ENCODE peak calls at places on chromosomes 16 and 17, in five cellular contexts. One of them, this sample, is unnamed.

GRCh38 chr16:48318630-48319029 is 66.6 kb downstream of the SIAH1 start:
- DNase-seq in effector memory CD8-positive, alpha-beta T cell: peak; percentile 15
- DNase-seq in stomach: no peak
- DNase-seq in HL-60: peak; percentile 28
- DNase-seq in tibial nerve: no peak
- DNase-seq in this sample: no peak

GRCh38 chr16:12639044-12639443 is 164.6 kb downstream of the CPPED1 start:
- DNase-seq in effector memory CD8-positive, alpha-beta T cell: no peak
- DNase-seq in stomach: no peak
- DNase-seq in HL-60: no peak
- DNase-seq in tibial nerve: no peak
- DNase-seq in this sample: peak; percentile 80

GRCh38 chr17:80036715-80037477 is 454 bp downstream of the CCDC40 start:
- DNase-seq in effector memory CD8-positive, alpha-beta T cell: peak; percentile 5
- DNase-seq in stomach: no peak
- DNase-seq in HL-60: no peak
- DNase-seq in tibial nerve: no peak
- DNase-seq in this sample: peak; percentile 7

GRCh38 chr16:65832679-65833078 is 533.8 kb upstream of the CDH5 start:
- DNase-seq in effector memory CD8-positive, alpha-beta T cell: no peak
- DNase-seq in stomach: no peak
- DNase-seq in HL-60: no peak
- DNase-seq in tibial nerve: no peak
- DNase-seq in this sample: peak; percentile 35

GRCh38 chr17:73215414-73215813 is 22.6 kb downstream of the COG1 start:
- DNase-seq in effector memory CD8-positive, alpha-beta T cell: no peak
- DNase-seq in stomach: no peak
- DNase-seq in HL-60: no peak
- DNase-seq in tibial nerve: no peak
- DNase-seq in this sample: no peak

GRCh38 chr17:35578929-35579448 is 618 bp upstream of the PEX12 start:
- DNase-seq in effector memory CD8-positive, alpha-beta T cell: no peak
- DNase-seq in stomach: no peak
- DNase-seq in HL-60: no peak
- DNase-seq in tibial nerve: no peak
- DNase-seq in this sample: no peak

GRCh38 chr16:610513-611381 is 20.0 kb upstream of the WFIKKN1 start:
- DNase-seq in effector memory CD8-positive, alpha-beta T cell: peak; percentile 43
- DNase-seq in stomach: peak; percentile 77
- DNase-seq in HL-60: no peak
- DNase-seq in tibial nerve: peak; percentile 36
- DNase-seq in this sample: no peak

GRCh38 chr16:22092143-22092933 is at the start of gene VWA3A:
- DNase-seq in effector memory CD8-positive, alpha-beta T cell: no peak
- DNase-seq in stomach: no peak
- DNase-seq in HL-60: no peak
- DNase-seq in tibial nerve: no peak
- DNase-seq in this sample: peak; percentile 58

GRCh38 chr17:62627219-62627903 is at the start of gene MRC2:
- DNase-seq in effector memory CD8-positive, alpha-beta T cell: no peak
- DNase-seq in stomach: no peak
- DNase-seq in HL-60: peak; percentile 87
- DNase-seq in tibial nerve: peak; percentile 47
- DNase-seq in this sample: peak; percentile 83

GRCh38 chr17:8832711-8833352 is 33.7 kb upstream of the MFSD6L start:
- DNase-seq in effector memory CD8-positive, alpha-beta T cell: no peak
- DNase-seq in stomach: no peak
- DNase-seq in HL-60: no peak
- DNase-seq in tibial nerve: no peak
- DNase-seq in this sample: no peak

GRCh38 chr16:81866820-81867440 is 87.8 kb downstream of the PLCG2 start:
- DNase-seq in effector memory CD8-positive, alpha-beta T cell: no peak
- DNase-seq in stomach: peak; percentile 55
- DNase-seq in HL-60: no peak
- DNase-seq in tibial nerve: peak; percentile 15
- DNase-seq in this sample: no peak

GRCh38 chr17:9672691-9673090 is 27.4 kb downstream of the USP43 start:
- DNase-seq in effector memory CD8-positive, alpha-beta T cell: no peak
- DNase-seq in stomach: no peak
- DNase-seq in HL-60: no peak
- DNase-seq in tibial nerve: no peak
- DNase-seq in this sample: no peak

GRCh38 chr17:65283704-65284103 is 146.5 kb downstream of the RGS9 start:
- DNase-seq in effector memory CD8-positive, alpha-beta T cell: no peak
- DNase-seq in stomach: no peak
- DNase-seq in HL-60: no peak
- DNase-seq in tibial nerve: no peak
- DNase-seq in this sample: no peak

GRCh38 chr17:50018909-50019308 is 23.9 kb upstream of the DLX3 start:
- DNase-seq in effector memory CD8-positive, alpha-beta T cell: no peak
- DNase-seq in stomach: no peak
- DNase-seq in HL-60: no peak
- DNase-seq in tibial nerve: no peak
- DNase-seq in this sample: no peak

GRCh38 chr17:70968302-70968701 is 799.0 kb downstream of the KCNJ2 start:
- DNase-seq in effector memory CD8-positive, alpha-beta T cell: no peak
- DNase-seq in stomach: no peak
- DNase-seq in HL-60: no peak
- DNase-seq in tibial nerve: no peak
- DNase-seq in this sample: peak; percentile 14

GRCh38 chr17:59651346-59651745 is 31.7 kb downstream of the CLTC start:
- DNase-seq in effector memory CD8-positive, alpha-beta T cell: peak; percentile 2
- DNase-seq in stomach: no peak
- DNase-seq in HL-60: no peak
- DNase-seq in tibial nerve: no peak
- DNase-seq in this sample: peak; percentile 47

GRCh38 chr17:76468634-76469010 is 1.2 kb downstream of the AANAT start:
- DNase-seq in effector memory CD8-positive, alpha-beta T cell: no peak
- DNase-seq in stomach: no peak
- DNase-seq in HL-60: no peak
- DNase-seq in tibial nerve: no peak
- DNase-seq in this sample: no peak

GRCh38 chr16:56425439-56425832 is at the start of gene AMFR:
- DNase-seq in effector memory CD8-positive, alpha-beta T cell: peak; percentile 61
- DNase-seq in stomach: peak; percentile 72
- DNase-seq in HL-60: peak; percentile 47
- DNase-seq in tibial nerve: no peak
- DNase-seq in this sample: peak; percentile 72

GRCh38 chr17:77465358-77466041 is 324.7 kb downstream of the SEC14L1 start:
- DNase-seq in effector memory CD8-positive, alpha-beta T cell: peak; percentile 75
- DNase-seq in stomach: peak; percentile 62
- DNase-seq in HL-60: peak; percentile 91
- DNase-seq in tibial nerve: peak; percentile 45
- DNase-seq in this sample: peak; percentile 68

GRCh38 chr16:19432429-19432828 is 14.7 kb downstream of the TMC5 start:
- DNase-seq in effector memory CD8-positive, alpha-beta T cell: no peak
- DNase-seq in stomach: no peak
- DNase-seq in HL-60: no peak
- DNase-seq in tibial nerve: no peak
- DNase-seq in this sample: no peak

GRCh38 chr17:41428591-41429326 is 4.4 kb upstream of the KRT37 start:
- DNase-seq in effector memory CD8-positive, alpha-beta T cell: no peak
- DNase-seq in stomach: no peak
- DNase-seq in HL-60: no peak
- DNase-seq in tibial nerve: no peak
- DNase-seq in this sample: peak; percentile 82

GRCh38 chr17:57370583-57370982 is 114.3 kb downstream of the MSI2 start:
- DNase-seq in effector memory CD8-positive, alpha-beta T cell: no peak
- DNase-seq in stomach: no peak
- DNase-seq in HL-60: no peak
- DNase-seq in tibial nerve: no peak
- DNase-seq in this sample: no peak

GRCh38 chr16:89122322-89122831 is 28.7 kb downstream of the ACSF3 start:
- DNase-seq in effector memory CD8-positive, alpha-beta T cell: peak; percentile 16
- DNase-seq in stomach: peak; percentile 73
- DNase-seq in HL-60: no peak
- DNase-seq in tibial nerve: no peak
- DNase-seq in this sample: no peak

GRCh38 chr17:47239663-47240374 is 13.8 kb upstream of the ITGB3 start:
- DNase-seq in effector memory CD8-positive, alpha-beta T cell: no peak
- DNase-seq in stomach: peak; percentile 50
- DNase-seq in HL-60: peak; percentile 33
- DNase-seq in tibial nerve: peak; percentile 89
- DNase-seq in this sample: peak; percentile 99

GRCh38 chr16:30958164-30959083 is 870 bp downstream of the SETD1A start:
- DNase-seq in effector memory CD8-positive, alpha-beta T cell: no peak
- DNase-seq in stomach: peak; percentile 56
- DNase-seq in HL-60: no peak
- DNase-seq in tibial nerve: no peak
- DNase-seq in this sample: peak; percentile 41

GRCh38 chr17:54785643-54786258 is 114.9 kb upstream of the TOM1L1 start:
- DNase-seq in effector memory CD8-positive, alpha-beta T cell: no peak
- DNase-seq in stomach: no peak
- DNase-seq in HL-60: no peak
- DNase-seq in tibial nerve: no peak
- DNase-seq in this sample: no peak

GRCh38 chr17:74350486-74350885 is 11.2 kb downstream of the BTBD17 start:
- DNase-seq in effector memory CD8-positive, alpha-beta T cell: no peak
- DNase-seq in stomach: no peak
- DNase-seq in HL-60: no peak
- DNase-seq in tibial nerve: no peak
- DNase-seq in this sample: no peak

GRCh38 chr16:54647731-54648221 is 282.9 kb upstream of the IRX5 start:
- DNase-seq in effector memory CD8-positive, alpha-beta T cell: no peak
- DNase-seq in stomach: no peak
- DNase-seq in HL-60: no peak
- DNase-seq in tibial nerve: no peak
- DNase-seq in this sample: no peak

GRCh38 chr16:86959729-86960128 is 357.5 kb downstream of the C16orf95 start:
- DNase-seq in effector memory CD8-positive, alpha-beta T cell: no peak
- DNase-seq in stomach: no peak
- DNase-seq in HL-60: no peak
- DNase-seq in tibial nerve: no peak
- DNase-seq in this sample: no peak

GRCh38 chr16:10824111-10824893 is 5.7 kb upstream of the TVP23A start:
- DNase-seq in effector memory CD8-positive, alpha-beta T cell: no peak
- DNase-seq in stomach: peak; percentile 97
- DNase-seq in HL-60: no peak
- DNase-seq in tibial nerve: no peak
- DNase-seq in this sample: peak; percentile 40

GRCh38 chr16:86261379-86261778 is 248.9 kb upstream of the FOXF1 start:
- DNase-seq in effector memory CD8-positive, alpha-beta T cell: no peak
- DNase-seq in stomach: no peak
- DNase-seq in HL-60: peak; percentile 16
- DNase-seq in tibial nerve: no peak
- DNase-seq in this sample: peak; percentile 42

This sample was measured in amniotic epithelial cell.